ENCODE peak calls at places on chromosomes 2 and 18, in four cellular contexts. R is HCT116, H is right lobe of liver, E is breast epithelium. M is an unnamed sample. For H3K36me3, the result is how much of the 10 kb centered on the place peaks cover.

GRCh38 chr2:194735837-194736542 is 921.0 kb upstream of the SLC39A10 start:
- DNase-seq in E (no peak), H (no peak), R (no peak), M (no peak)

GRCh38 chr2:226797289-226797988 is 2.2 kb downstream of the IRS1 start:
- DNase-seq in E (peak), R (no peak), H (peak), M (no peak)

GRCh38 chr2:71748227-71748626 is 294.9 kb downstream of the DYSF start:
- DNase-seq in R (no peak), E (no peak), H (no peak), M (no peak)

GRCh38 chr2:152553518-152553917 is 163.7 kb downstream of the PRPF40A start:
- DNase-seq in H (no peak), R (no peak), E (no peak), M (no peak)

GRCh38 chr2:15666776-15667578 is 75.3 kb downstream of the DDX1 start:
- DNase-seq in E (no peak), R (no peak), H (no peak), M (no peak)

GRCh38 chr2:166031054-166031453 is 77.5 kb upstream of the TTC21B start:
- DNase-seq in R (no peak), E (no peak), H (no peak), M (no peak)

GRCh38 chr2:136116813-136117390 is 1.0 kb downstream of the CXCR4 start:
- DNase-seq in E (no peak), H (peak), R (no peak), M (no peak)

GRCh38 chr18:59593291-59593717 is 103.9 kb downstream of the CCBE1 start:
- DNase-seq in E (no peak), R (no peak), H (no peak), M (no peak)

GRCh38 chr2:215460682-215461081 is 24.8 kb upstream of the FN1 start:
- DNase-seq in E (no peak), R (no peak), H (no peak), M (no peak)

GRCh38 chr2:55180374-55180773 is 51.7 kb downstream of the CLHC1 start:
- DNase-seq in E (no peak), R (no peak), H (no peak), M (no peak)

GRCh38 chr2:55175254-55176093 is 56.6 kb downstream of the CLHC1 start:
- DNase-seq in H (no peak), R (peak), E (no peak), M (no peak)

GRCh38 chr2:55173422-55174020 is 58.6 kb downstream of the CLHC1 start:
- DNase-seq in R (no peak), H (no peak), E (no peak), M (no peak)

GRCh38 chr2:55176094-55176415 is 56.0 kb downstream of the CLHC1 start:
- DNase-seq in H (no peak), E (no peak), R (no peak), M (no peak)
- TF ChIP-seq CTCF in H (no peak), E (no peak), R (no peak), M (no peak)

DNA sequence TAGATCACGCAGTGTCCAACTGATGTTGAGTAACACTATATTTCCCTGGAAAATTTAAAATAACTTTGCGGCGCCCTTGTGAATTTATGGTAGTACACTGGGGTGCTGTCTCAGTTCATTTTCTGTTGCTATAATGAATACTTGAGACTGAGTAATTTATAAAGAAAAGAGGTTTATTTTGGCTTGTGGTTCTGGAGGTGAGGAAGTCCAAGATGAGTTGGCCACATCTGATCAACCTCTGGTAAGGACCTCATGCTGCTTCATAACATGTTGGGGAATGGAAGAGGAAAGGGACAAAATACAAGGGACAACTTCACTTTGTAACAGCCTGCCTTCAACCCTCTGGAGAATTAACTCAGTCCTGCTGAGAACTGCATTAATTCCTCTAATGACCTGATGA is 36.4 kb downstream of the ACTR3 start:
- DNase-seq in H (no peak), E (no peak), R (no peak), M (no peak)
- H3K36me3 ChIP-seq in H (under half), E (under half), R (under half), M (under half)

GRCh38 chr2:29224693-29225551 is 109.7 kb downstream of the CLIP4 start:
- DNase-seq in E (peak), R (no peak), H (no peak), M (no peak)

GRCh38 chr2:29223851-29224692 is 108.9 kb downstream of the CLIP4 start:
- DNase-seq in H (peak), R (no peak), E (peak), M (peak)

GRCh38 chr2:29226808-29227207 is 111.6 kb downstream of the CLIP4 start:
- DNase-seq in H (no peak), E (no peak), R (no peak), M (no peak)

GRCh38 chr2:29226375-29226774 is 111.2 kb downstream of the CLIP4 start:
- DNase-seq in R (no peak), H (no peak), E (no peak), M (no peak)

DNA sequence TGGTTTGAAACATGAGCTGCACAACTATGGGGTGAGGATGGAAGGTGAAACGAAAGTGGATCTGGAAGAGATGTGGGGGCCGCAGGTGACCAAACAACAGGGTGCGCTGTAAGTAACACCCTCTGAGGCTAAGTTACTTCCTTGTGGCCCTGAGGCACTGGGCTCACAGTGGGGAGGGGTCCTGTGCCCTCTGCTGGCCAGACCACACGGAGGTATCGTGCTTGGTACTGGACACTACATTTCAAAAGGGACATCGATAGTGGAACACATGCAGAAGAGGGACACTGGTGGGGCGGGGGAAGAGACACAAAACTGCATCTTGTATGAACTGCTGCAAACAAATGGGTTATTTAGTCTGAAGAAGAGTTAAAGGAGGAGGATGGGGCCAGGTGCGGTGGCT is 110.6 kb downstream of the CLIP4 start:
- DNase-seq in H (no peak), R (no peak), E (no peak), M (no peak)
- TF ChIP-seq CTCF in H (no peak), R (no peak), E (no peak), M (no peak)

DNA sequence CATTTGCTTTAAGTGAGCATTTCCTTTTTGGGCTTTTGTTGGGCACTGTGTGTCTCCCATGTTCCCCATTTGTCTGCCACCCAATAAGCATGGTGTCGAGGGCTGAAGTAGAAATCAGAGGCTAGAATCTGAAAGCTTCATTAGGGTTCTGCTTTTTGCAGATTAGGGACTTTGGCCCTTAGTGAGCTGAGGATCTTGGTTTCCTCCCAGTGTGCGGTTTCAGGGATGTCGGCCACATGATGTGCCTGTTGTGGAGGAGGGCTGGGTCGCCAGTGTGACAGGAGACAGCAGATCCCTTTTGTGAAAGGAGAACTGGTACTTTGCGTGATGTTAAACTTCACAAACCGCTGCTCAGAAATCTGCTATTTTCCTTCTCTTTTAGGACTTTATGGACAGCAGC is 41.1 kb downstream of the PLEKHB2 start:
- DNase-seq in R (no peak), E (no peak), H (no peak), M (no peak)
- H3K36me3 ChIP-seq in R (under half), E (under half), H (under half), M (under half)

GRCh38 chr18:61637319-61637718 is 255.5 kb downstream of the RNF152 start:
- DNase-seq in R (no peak), E (no peak), H (peak), M (no peak)
- TF ChIP-seq CTCF in R (peak), E (no peak), H (peak), M (no peak)

GRCh38 chr2:119249311-119249710 is 25.7 kb downstream of the STEAP3 start:
- DNase-seq in E (no peak), H (peak), R (no peak), M (no peak)
- H3K36me3 ChIP-seq in E (under half), H (half or more), R (under half), M (under half)

GRCh38 chr2:27931361-27931937 is 40.9 kb downstream of the BABAM2 start:
- DNase-seq in R (no peak), E (no peak), H (no peak), M (no peak)
- TF ChIP-seq CTCF in R (no peak), E (no peak), H (no peak), M (no peak)

DNA sequence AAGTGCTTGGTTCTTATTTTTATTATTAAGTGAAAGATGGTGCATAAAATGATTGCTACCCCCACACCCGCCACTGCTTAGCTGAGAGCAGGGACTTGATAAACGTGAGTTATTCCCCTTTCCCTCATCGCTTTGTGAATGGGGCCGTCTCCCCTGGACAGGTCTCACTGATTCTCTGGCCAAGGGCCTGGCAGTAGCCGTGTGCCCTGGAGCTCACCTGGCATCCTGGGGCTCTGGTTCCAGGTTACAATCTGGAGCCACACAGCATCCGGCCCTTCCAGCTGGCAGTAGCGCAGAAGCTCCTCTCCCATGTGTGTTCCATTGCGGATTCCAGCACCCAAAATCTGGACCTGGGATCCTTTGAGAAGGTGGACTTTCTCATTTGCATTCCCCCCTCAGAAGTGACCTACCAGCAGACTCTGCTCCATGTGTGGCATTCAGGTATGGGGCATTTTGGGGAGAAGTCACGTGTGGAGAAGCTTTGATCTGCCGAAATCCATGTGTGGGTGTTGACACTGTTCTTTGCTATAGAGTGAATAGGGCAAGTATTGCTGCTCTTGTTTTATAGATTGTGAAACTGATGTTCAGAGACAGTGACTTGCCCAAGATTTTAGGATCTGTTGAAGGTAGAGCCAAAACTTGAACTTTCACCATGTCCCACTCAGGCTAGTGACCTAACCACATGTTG is 63.8 kb downstream of the GREB1 start:
- DNase-seq in E (no peak), R (no peak), H (no peak), M (no peak)
- H3K36me3 ChIP-seq in E (under half), R (under half), H (under half), M (under half)

GRCh38 chr18:32261003-32261402 is 71.2 kb downstream of the MEP1B start:
- DNase-seq in E (no peak), H (no peak), R (no peak), M (no peak)
- TF ChIP-seq CTCF in E (no peak), H (peak), R (peak), M (no peak)